ENCODE peak calls at places on chromosomes 1 and 21, in ten cellular contexts. Z is NCI-H1092 treated with DMSO at 0.1 percent for 48 hours, Y is GM03348, W is GM18507, O is tibial artery, B is RWPE1, M is astrocyte of the spinal cord, N is putamen, U is foreskin melanocyte, K is NCI-H2171 treated with DMSO at 0.1 percent for 48 hours. V is an unnamed sample.

GRCh38 chr1:14263207-14263606 is 335.3 kb upstream of the KAZN start:
- DNase-seq in W (no peak), N (no peak), O (no peak), Z (no peak), Y (no peak), M (no peak), U (no peak), B (no peak), K (no peak), V (no peak)

GRCh38 chr1:184035719-184036516 is 1.6 kb downstream of the COLGALT2 start:
- DNase-seq in K (peak; percentile 14), B (no peak), U (no peak), M (no peak), O (no peak), W (no peak), Z (no peak), Y (no peak), N (no peak), V (no peak)

GRCh38 chr21:46247699-46248460 is 19.3 kb upstream of the LSS start:
- DNase-seq in K (no peak), O (no peak), N (no peak), W (no peak), Y (no peak), B (no peak), Z (no peak), M (no peak), U (no peak), V (no peak)

GRCh38 chr21:44299085-44299457 is 782 bp upstream of the PFKL start:
- DNase-seq in W (no peak), N (no peak), M (peak; percentile 34), B (no peak), K (no peak), U (peak; percentile 20), Z (no peak), O (no peak), Y (no peak), V (no peak)

GRCh38 chr1:236516929-236517704 is 6.7 kb upstream of the LGALS8 start:
- DNase-seq in W (no peak), B (peak; percentile 63), Z (peak; percentile 20), M (peak; percentile 75), Y (peak; percentile 41), K (peak; percentile 50), O (no peak), N (no peak), U (no peak), V (no peak)

GRCh38 chr1:19942088-19942487 is 18.7 kb upstream of the PLA2G2E start:
- DNase-seq in K (no peak), N (no peak), M (no peak), B (no peak), U (no peak), O (no peak), Y (no peak), Z (no peak), W (no peak), V (no peak)

GRCh38 chr1:17297991-17298390 is 10.0 kb upstream of the PADI4 start:
- DNase-seq in M (no peak), Y (no peak), Z (no peak), U (no peak), N (no peak), O (no peak), K (no peak), W (no peak), B (peak; percentile 71), V (no peak)

GRCh38 chr1:43199093-43199726 is 27.1 kb downstream of the CFAP57 start:
- DNase-seq in Z (peak; percentile 50), M (no peak), W (peak; percentile 35), U (no peak), O (no peak), N (no peak), K (peak; percentile 60), Y (no peak), B (peak; percentile 18), V (peak; percentile 93)

GRCh38 chr21:44907966-44908364 is 12.7 kb downstream of the ITGB2 start:
- DNase-seq in K (no peak), O (no peak), B (no peak), N (no peak), Z (no peak), M (no peak), U (no peak), W (no peak), Y (peak; percentile 61), V (no peak)

GRCh38 chr1:151512801-151513625 is 1.8 kb downstream of the CGN start:
- DNase-seq in B (peak; percentile 70), U (no peak), O (no peak), K (no peak), Z (no peak), W (no peak), Y (no peak), N (no peak), M (no peak), V (peak; percentile 54)

GRCh38 chr1:4176841-4177240 is 276.8 kb upstream of the C1orf174 start:
- DNase-seq in N (no peak), K (no peak), Y (no peak), W (no peak), O (no peak), M (no peak), U (no peak), Z (no peak), B (no peak), V (no peak)

GRCh38 chr1:235703516-235703915 is 53.9 kb upstream of the GNG4 start:
- DNase-seq in U (no peak), O (no peak), M (peak; percentile 54), B (peak; percentile 15), N (no peak), Y (peak; percentile 56), K (no peak), W (no peak), Z (no peak), V (no peak)

V was measured in NCI-H1417.